ENCODE peak calls at places on chromosomes 1 and 21, in four cellular contexts. One of them, this sample, is unnamed. For H3K4me1 and H3K9me3, the result is how much of the 10 kb centered on the place peaks cover.

GRCh38 chr1:206001476-206001888 is 1.7 kb downstream of the RAB7B start:
- DNase-seq in GM12878: no peak
- DNase-seq in HepG2: no peak
- DNase-seq in H1: no peak
- DNase-seq in this sample: peak

GRCh38 chr1:41743361-41743760 is 175.4 kb downstream of the HIVEP3 start:
- DNase-seq in GM12878: no peak
- DNase-seq in HepG2: no peak
- DNase-seq in H1: no peak
- DNase-seq in this sample: no peak

GRCh38 chr1:225813250-225813964 is 3.5 kb downstream of the EPHX1 start:
- DNase-seq in GM12878: no peak
- DNase-seq in HepG2: peak
- DNase-seq in H1: no peak
- DNase-seq in this sample: no peak

GRCh38 chr1:65238010-65238409 is 71.3 kb upstream of the DNAJC6 start:
- DNase-seq in GM12878: no peak
- DNase-seq in HepG2: no peak
- DNase-seq in H1: no peak
- DNase-seq in this sample: no peak

GRCh38 chr1:208244584-208244916 is 366 bp upstream of the PLXNA2 start:
- DNase-seq in GM12878: no peak
- DNase-seq in HepG2: no peak
- DNase-seq in H1: no peak
- DNase-seq in this sample: no peak

GRCh38 chr1:41109316-41110263 is 88.1 kb upstream of the SLFNL1 start:
- DNase-seq in GM12878: no peak
- DNase-seq in HepG2: peak
- DNase-seq in H1: no peak
- DNase-seq in this sample: no peak

GRCh38 chr1:44826375-44827196 is 16.5 kb downstream of the PTCH2 start:
- DNase-seq in GM12878: no peak
- DNase-seq in HepG2: peak
- DNase-seq in H1: no peak
- DNase-seq in this sample: no peak

GRCh38 chr1:95752515-95753381 is 518.7 kb downstream of the RWDD3 start:
- DNase-seq in GM12878: no peak
- DNase-seq in HepG2: no peak
- DNase-seq in H1: no peak
- DNase-seq in this sample: no peak

GRCh38 chr1:167221804-167222610 is 1.3 kb downstream of the POU2F1 start:
- DNase-seq in GM12878: peak
- DNase-seq in HepG2: peak
- DNase-seq in H1: peak
- DNase-seq in this sample: no peak

GRCh38 chr1:245288796-245289195 is 134.0 kb downstream of the KIF26B start:
- DNase-seq in GM12878: no peak
- DNase-seq in HepG2: no peak
- DNase-seq in H1: no peak
- DNase-seq in this sample: no peak

GRCh38 chr1:161198877-161199431 is at the start of gene ADAMTS4:
- DNase-seq in GM12878: no peak
- DNase-seq in HepG2: no peak
- DNase-seq in H1: peak
- DNase-seq in this sample: no peak

GRCh38 chr21:42105916-42106315 is 34.8 kb downstream of the UMODL1 start:
- DNase-seq in GM12878: no peak
- DNase-seq in HepG2: no peak
- DNase-seq in H1: no peak
- DNase-seq in this sample: no peak
- TF ChIP-seq SUZ12 in GM12878: no peak
- TF ChIP-seq SUZ12 in HepG2: no peak
- TF ChIP-seq SUZ12 in H1: no peak
- TF ChIP-seq SUZ12 in this sample: no peak

DNA sequence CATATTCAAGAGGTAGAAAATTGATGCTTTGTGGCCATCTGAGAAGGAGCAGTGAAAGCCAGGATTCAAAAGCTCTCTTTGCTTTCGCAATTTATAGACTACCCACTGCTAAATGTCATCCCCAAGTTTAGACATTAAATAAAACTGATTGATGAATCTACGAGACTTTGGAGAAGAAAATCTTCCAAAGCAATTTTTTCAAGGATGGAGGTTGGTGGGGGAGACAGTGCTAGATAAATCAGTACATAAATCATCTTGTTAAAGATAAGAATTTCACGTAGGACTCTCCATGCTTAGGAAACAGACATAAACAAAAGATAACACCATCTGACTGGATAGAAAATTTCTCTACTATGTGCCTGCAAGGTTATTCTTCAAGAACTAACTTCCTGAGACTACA is 147.6 kb upstream of the TIAM1 start:
- DNase-seq in GM12878: no peak
- DNase-seq in HepG2: no peak
- DNase-seq in H1: no peak
- DNase-seq in this sample: no peak
- H3K4me1 ChIP-seq in GM12878: under half
- H3K4me1 ChIP-seq in HepG2: under half
- H3K4me1 ChIP-seq in H1: under half
- H3K4me1 ChIP-seq in this sample: under half

GRCh38 chr1:239976130-239976968 is 115.3 kb upstream of the FMN2 start:
- DNase-seq in GM12878: no peak
- DNase-seq in HepG2: peak
- DNase-seq in H1: peak
- DNase-seq in this sample: peak

GRCh38 chr1:239977414-239977813 is 114.3 kb upstream of the FMN2 start:
- DNase-seq in GM12878: no peak
- DNase-seq in HepG2: no peak
- DNase-seq in H1: no peak
- DNase-seq in this sample: no peak

GRCh38 chr1:239982762-239983161 is 108.9 kb upstream of the FMN2 start:
- DNase-seq in GM12878: no peak
- DNase-seq in HepG2: no peak
- DNase-seq in H1: no peak
- DNase-seq in this sample: no peak

GRCh38 chr1:239985044-239985443 is 106.6 kb upstream of the FMN2 start:
- DNase-seq in GM12878: no peak
- DNase-seq in HepG2: no peak
- DNase-seq in H1: no peak
- DNase-seq in this sample: no peak

DNA sequence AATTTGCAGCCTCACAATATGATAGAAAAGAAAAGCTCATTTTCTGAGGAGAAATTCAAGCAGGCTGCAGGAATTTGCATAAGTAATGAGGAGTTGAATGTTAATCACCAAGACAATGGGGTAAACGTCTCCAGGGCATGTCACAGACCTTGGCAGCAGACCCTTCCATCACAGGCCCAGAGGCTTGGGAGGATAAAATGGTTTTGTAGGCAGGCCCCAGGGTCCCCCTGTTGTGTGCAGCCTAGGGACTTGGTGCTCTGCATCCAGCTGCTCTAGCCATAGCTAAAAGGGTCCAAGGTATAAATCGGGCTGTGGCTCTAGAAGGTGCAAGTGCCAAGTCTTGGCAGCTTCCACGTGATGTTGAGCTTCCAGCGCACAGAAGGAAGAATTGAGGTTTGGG is 112.2 kb upstream of the FMN2 start:
- DNase-seq in GM12878: no peak
- DNase-seq in HepG2: no peak
- DNase-seq in H1: no peak
- DNase-seq in this sample: no peak
- H3K9me3 ChIP-seq in GM12878: under half
- H3K9me3 ChIP-seq in HepG2: half or more
- H3K9me3 ChIP-seq in H1: half or more
- H3K9me3 ChIP-seq in this sample: under half

GRCh38 chr21:37073417-37074194 is 552 bp downstream of the TTC3 start:
- DNase-seq in GM12878: no peak
- DNase-seq in HepG2: no peak
- DNase-seq in H1: peak
- DNase-seq in this sample: no peak
- TF ChIP-seq SUZ12 in GM12878: no peak
- TF ChIP-seq SUZ12 in HepG2: no peak
- TF ChIP-seq SUZ12 in H1: peak
- TF ChIP-seq SUZ12 in this sample: no peak

GRCh38 chr21:31524140-31524539 is 135.4 kb upstream of the SOD1 start:
- DNase-seq in GM12878: no peak
- DNase-seq in HepG2: no peak
- DNase-seq in H1: peak
- DNase-seq in this sample: no peak
- H3K4me1 ChIP-seq in GM12878: under half
- H3K4me1 ChIP-seq in HepG2: under half
- H3K4me1 ChIP-seq in H1: under half
- H3K4me1 ChIP-seq in this sample: under half

DNA sequence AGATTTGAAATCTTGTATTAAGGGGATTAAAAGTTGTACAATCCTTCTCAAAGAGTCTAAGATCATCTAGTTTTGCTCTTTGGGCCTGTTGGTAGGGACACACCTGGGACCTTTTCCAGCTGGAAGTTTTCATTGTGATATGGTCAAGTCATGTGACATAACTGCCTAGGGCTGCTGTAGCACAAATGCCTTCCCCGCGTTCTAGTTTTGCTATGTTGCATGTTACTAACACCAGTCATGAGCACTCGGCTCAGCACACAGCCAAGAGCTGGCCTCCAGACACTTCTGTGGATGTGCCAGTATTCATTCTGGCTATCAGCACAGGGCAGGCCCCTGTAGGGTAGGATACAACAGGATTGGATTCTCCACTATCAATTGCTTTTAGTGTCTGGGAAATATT is 14.6 kb upstream of the FLG2 start:
- DNase-seq in GM12878: no peak
- DNase-seq in HepG2: no peak
- DNase-seq in H1: no peak
- DNase-seq in this sample: no peak
- H3K9me3 ChIP-seq in GM12878: under half
- H3K9me3 ChIP-seq in HepG2: under half
- H3K9me3 ChIP-seq in H1: half or more
- H3K9me3 ChIP-seq in this sample: under half

GRCh38 chr1:8625981-8626898 is 191.2 kb downstream of the RERE start:
- DNase-seq in GM12878: no peak
- DNase-seq in HepG2: peak
- DNase-seq in H1: no peak
- DNase-seq in this sample: no peak

GRCh38 chr1:8627728-8628127 is 189.7 kb downstream of the RERE start:
- DNase-seq in GM12878: no peak
- DNase-seq in HepG2: no peak
- DNase-seq in H1: no peak
- DNase-seq in this sample: no peak

GRCh38 chr1:8631163-8631562 is 186.3 kb downstream of the RERE start:
- DNase-seq in GM12878: no peak
- DNase-seq in HepG2: no peak
- DNase-seq in H1: no peak
- DNase-seq in this sample: no peak

GRCh38 chr1:8632092-8632491 is 185.3 kb downstream of the RERE start:
- DNase-seq in GM12878: no peak
- DNase-seq in HepG2: no peak
- DNase-seq in H1: no peak
- DNase-seq in this sample: no peak

GRCh38 chr1:8629241-8630091 is 188.0 kb downstream of the RERE start:
- DNase-seq in GM12878: peak
- DNase-seq in HepG2: peak
- DNase-seq in H1: no peak
- DNase-seq in this sample: no peak
- TF ChIP-seq SUZ12 in GM12878: no peak
- TF ChIP-seq SUZ12 in HepG2: no peak
- TF ChIP-seq SUZ12 in H1: no peak
- TF ChIP-seq SUZ12 in this sample: no peak

DNA sequence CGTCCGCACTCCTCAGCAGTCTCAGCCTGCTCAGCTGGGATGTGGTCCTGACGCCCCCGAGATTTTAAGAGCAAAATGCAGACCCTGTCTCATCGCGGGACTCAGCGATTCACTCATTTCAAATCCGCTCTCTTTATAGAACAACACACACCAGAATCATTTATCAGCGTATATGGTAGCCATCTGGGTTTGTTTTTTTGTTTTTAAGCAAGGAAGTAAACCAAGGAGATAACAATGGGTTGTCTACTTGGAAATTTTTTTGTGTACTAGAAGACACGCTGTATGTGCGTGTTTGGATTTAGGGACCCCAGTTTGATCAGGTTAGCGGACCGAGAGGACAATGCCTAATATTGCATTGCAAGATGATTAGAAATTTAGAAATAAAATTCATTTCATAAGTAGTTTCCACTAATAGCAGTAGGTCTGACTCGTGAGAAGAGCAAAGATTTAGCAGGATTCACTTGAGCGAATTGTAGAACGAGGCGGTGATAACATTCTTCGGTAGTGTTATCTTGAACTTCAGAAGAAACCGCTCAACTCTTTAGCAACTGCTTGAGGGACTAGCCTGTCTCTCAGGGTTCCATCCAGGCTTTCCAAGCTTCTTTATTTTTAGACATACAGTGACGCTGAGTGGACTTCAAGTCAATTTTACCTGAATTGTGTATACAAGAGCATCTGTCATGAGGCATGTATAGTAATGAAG is 1.3 kb downstream of the GABPA start:
- DNase-seq in GM12878: no peak
- DNase-seq in HepG2: peak
- DNase-seq in H1: no peak
- DNase-seq in this sample: peak
- H3K4me1 ChIP-seq in GM12878: under half
- H3K4me1 ChIP-seq in HepG2: under half
- H3K4me1 ChIP-seq in H1: under half
- H3K4me1 ChIP-seq in this sample: under half

GRCh38 chr1:27884182-27884954 is 12.0 kb downstream of the THEMIS2 start:
- DNase-seq in GM12878: peak
- DNase-seq in HepG2: no peak
- DNase-seq in H1: no peak
- DNase-seq in this sample: no peak
- H3K9me3 ChIP-seq in GM12878: under half
- H3K9me3 ChIP-seq in HepG2: under half
- H3K9me3 ChIP-seq in H1: under half
- H3K9me3 ChIP-seq in this sample: under half

This sample was measured in NT2/D1.